ENCODE peak calls at places on chromosomes 12 and 14, in six cellular contexts. V is GM23338, S is PC-3, Q is hepatocyte, U is HCT116, J is GM23248. C is an unnamed sample.

GRCh38 chr14:102279688-102280348 is 25.1 kb downstream of the MOK start:
- DNase-seq in Q (peak; percentile 57), J (peak; percentile 98), U (peak; percentile 84), V (peak; percentile 16), S (peak; percentile 99), C (peak; percentile 2)

GRCh38 chr12:25985296-25985992 is 27.0 kb downstream of the RASSF8 start:
- DNase-seq in V (no peak), S (no peak), J (no peak), Q (peak; percentile 11), U (no peak), C (no peak)

GRCh38 chr12:65278576-65279386 is at the start of gene MSRB3:
- DNase-seq in Q (peak; percentile 81), V (peak; percentile 88), S (peak; percentile 61), J (peak; percentile 91), U (peak; percentile 19), C (peak; percentile 92)

GRCh38 chr12:104604070-104604994 is 147.6 kb downstream of the CHST11 start:
- DNase-seq in J (peak; percentile 98), Q (peak; percentile 83), S (peak; percentile 92), V (peak; percentile 16), U (peak; percentile 89), C (no peak)

GRCh38 chr12:132162508-132163031 is 18.3 kb downstream of the NOC4L start:
- DNase-seq in V (no peak), J (peak; percentile 90), S (peak; percentile 48), U (no peak), Q (no peak), C (no peak)

GRCh38 chr12:127531561-127531960 is 735.4 kb upstream of the TMEM132C start:
- DNase-seq in V (peak; percentile 4), Q (no peak), U (no peak), S (no peak), J (no peak), C (peak; percentile 12)

GRCh38 chr12:52054838-52055741 is 3.8 kb downstream of the NR4A1 start:
- DNase-seq in U (no peak), Q (peak; percentile 9), S (no peak), J (no peak), V (no peak), C (no peak)

GRCh38 chr12:66636771-66637170 is 42.1 kb downstream of the GRIP1 start:
- DNase-seq in S (no peak), U (no peak), V (no peak), J (no peak), Q (peak; percentile 29), C (peak; percentile 12)

GRCh38 chr14:39107624-39108023 is 4.6 kb upstream of the SEC23A start:
- DNase-seq in J (peak; percentile 70), S (peak; percentile 67), V (peak; percentile 71), Q (peak; percentile 55), U (no peak), C (peak; percentile 20)

GRCh38 chr12:6114476-6114870 is 10.0 kb downstream of the VWF start:
- DNase-seq in S (no peak), Q (no peak), U (no peak), V (no peak), J (no peak), C (no peak)

GRCh38 chr12:32265461-32265860 is 133.9 kb upstream of the FGD4 start:
- DNase-seq in U (no peak), Q (no peak), S (no peak), V (no peak), J (no peak), C (no peak)

GRCh38 chr14:103928011-103928890 is at the start of gene TDRD9:
- DNase-seq in J (no peak), V (peak; percentile 11), Q (no peak), S (no peak), U (no peak), C (no peak)

GRCh38 chr14:60094306-60094897 is 2.7 kb downstream of the PCNX4 start:
- DNase-seq in V (peak; percentile 72), Q (no peak), U (no peak), S (peak; percentile 87), J (peak; percentile 22), C (peak; percentile 27)

GRCh38 chr14:57865450-57866198 is at the start of gene SLC35F4:
- DNase-seq in U (no peak), J (peak; percentile 51), S (no peak), V (peak; percentile 96), Q (peak; percentile 66), C (peak; percentile 92)

GRCh38 chr12:41092115-41092514 is 96.0 kb upstream of the PDZRN4 start:
- DNase-seq in J (no peak), S (no peak), Q (no peak), V (no peak), U (no peak), C (no peak)

GRCh38 chr12:52496590-52497071 is 3.6 kb upstream of the KRT6A start:
- DNase-seq in J (peak; percentile 96), U (peak; percentile 80), S (peak; percentile 82), V (peak; percentile 55), Q (no peak), C (peak; percentile 60)

GRCh38 chr12:113643575-113643974 is 171.9 kb upstream of the LHX5 start:
- DNase-seq in J (no peak), Q (no peak), V (no peak), S (no peak), U (no peak), C (no peak)

GRCh38 chr14:91286530-91286937 is 42.0 kb upstream of the GPR68 start:
- DNase-seq in V (peak; percentile 94), S (peak; percentile 86), U (peak; percentile 49), Q (peak; percentile 73), J (peak; percentile 78), C (peak; percentile 83)

GRCh38 chr12:7716391-7716790 is 5.2 kb downstream of the DPPA3 start:
- DNase-seq in V (peak; percentile 59), Q (peak; percentile 19), U (peak; percentile 19), S (no peak), J (peak; percentile 5), C (peak; percentile 63)

GRCh38 chr14:95156765-95157194 is 549 bp downstream of the DICER1 start:
- DNase-seq in Q (peak; percentile 72), J (peak; percentile 77), V (no peak), S (peak; percentile 14), U (no peak), C (no peak)

GRCh38 chr12:68800294-68800693 is 7.7 kb upstream of the MDM2 start:
- DNase-seq in V (no peak), S (peak; percentile 76), J (no peak), U (no peak), Q (no peak), C (no peak)

GRCh38 chr12:44526655-44527199 is 349.4 kb downstream of the NELL2 start:
- DNase-seq in V (peak; percentile 19), S (no peak), U (no peak), J (no peak), Q (no peak), C (no peak)

GRCh38 chr12:101172316-101172715 is 37.7 kb downstream of the SLC5A8 start:
- DNase-seq in U (no peak), Q (peak; percentile 9), J (peak; percentile 66), S (no peak), V (peak; percentile 86), C (peak; percentile 71)

GRCh38 chr12:10283028-10283427 is 24.6 kb upstream of the KLRD1 start:
- DNase-seq in J (peak; percentile 8), S (no peak), U (no peak), V (no peak), Q (no peak), C (no peak)

GRCh38 chr14:64973026-64973442 is 898 bp upstream of the RAB15 start:
- DNase-seq in V (no peak), U (no peak), Q (no peak), S (no peak), J (no peak), C (no peak)
- H3K4me3 ChIP-seq in V (peak overlapping the region; percentile 78), U (no peak overlapping the region), Q (no peak overlapping the region), S (peak overlapping the region; percentile 72), J (peak overlapping the region; percentile 71), C (no peak overlapping the region)

DNA sequence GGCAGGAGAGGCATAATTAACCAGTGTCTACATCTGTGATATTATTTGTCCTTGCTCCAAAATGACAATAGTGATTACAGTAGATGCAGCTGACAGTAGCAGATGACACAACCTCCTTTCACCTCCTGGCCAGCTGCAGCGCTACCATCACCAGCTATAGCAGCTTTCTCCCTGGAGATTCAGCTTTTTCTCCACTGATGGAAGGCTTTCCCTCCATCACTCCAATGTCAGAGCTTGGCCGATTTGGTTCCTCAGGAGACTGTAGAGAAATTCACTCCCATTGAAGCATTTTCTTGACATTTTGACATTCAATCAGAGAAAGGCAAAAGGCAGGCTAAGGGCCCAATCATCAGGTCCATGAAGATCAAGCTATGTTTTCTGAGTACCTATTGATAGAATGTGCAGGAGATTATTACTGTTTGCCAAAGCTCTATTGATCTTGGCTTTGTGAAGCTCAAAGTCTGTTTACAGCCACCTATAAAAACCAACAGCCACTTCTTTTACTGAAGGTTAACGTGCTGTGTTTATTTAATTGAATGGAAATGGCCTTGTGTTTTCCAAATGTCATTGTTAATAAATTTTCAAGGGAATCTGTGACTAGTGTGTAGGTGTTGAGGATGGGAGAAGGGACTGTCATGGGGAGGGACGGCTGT is 785.1 kb downstream of the DIO2 start:
- DNase-seq in Q (no peak), S (no peak), J (no peak), U (no peak), V (no peak), C (no peak)
- TF ChIP-seq EZH2phosphoT487 in Q (no peak), S (no peak), J (no peak), U (no peak), V (no peak), C (no peak)

GRCh38 chr12:16347391-16348298 is at the start of gene MGST1:
- DNase-seq in V (peak; percentile 96), Q (peak; percentile 80), U (peak; percentile 57), J (peak; percentile 81), S (peak; percentile 73), C (peak; percentile 96)

GRCh38 chr12:16346931-16347330 is 514 bp upstream of the MGST1 start:
- DNase-seq in V (no peak), Q (peak; percentile 17), U (no peak), S (no peak), J (peak; percentile 12), C (no peak)

GRCh38 chr12:16350682-16351081 is 3.2 kb downstream of the MGST1 start:
- DNase-seq in V (no peak), S (peak; percentile 95), U (peak; percentile 75), J (peak; percentile 96), Q (peak; percentile 13), C (peak; percentile 59)

GRCh38 chr12:16348435-16349131 is 1.1 kb downstream of the MGST1 start:
- DNase-seq in V (peak; percentile 6), U (no peak), J (peak; percentile 66), S (no peak), Q (no peak), C (peak; percentile 9)

GRCh38 chr12:16349132-16349463 is 1.7 kb downstream of the MGST1 start:
- DNase-seq in J (peak; percentile 98), S (peak; percentile 91), U (no peak), Q (peak; percentile 54), V (peak; percentile 56), C (peak; percentile 6)
- H2AFZ ChIP-seq in J (peak overlapping the region; percentile 29), S (no peak overlapping the region), U (no peak overlapping the region), Q (no peak overlapping the region), V (no peak overlapping the region), C (no peak overlapping the region)

DNA sequence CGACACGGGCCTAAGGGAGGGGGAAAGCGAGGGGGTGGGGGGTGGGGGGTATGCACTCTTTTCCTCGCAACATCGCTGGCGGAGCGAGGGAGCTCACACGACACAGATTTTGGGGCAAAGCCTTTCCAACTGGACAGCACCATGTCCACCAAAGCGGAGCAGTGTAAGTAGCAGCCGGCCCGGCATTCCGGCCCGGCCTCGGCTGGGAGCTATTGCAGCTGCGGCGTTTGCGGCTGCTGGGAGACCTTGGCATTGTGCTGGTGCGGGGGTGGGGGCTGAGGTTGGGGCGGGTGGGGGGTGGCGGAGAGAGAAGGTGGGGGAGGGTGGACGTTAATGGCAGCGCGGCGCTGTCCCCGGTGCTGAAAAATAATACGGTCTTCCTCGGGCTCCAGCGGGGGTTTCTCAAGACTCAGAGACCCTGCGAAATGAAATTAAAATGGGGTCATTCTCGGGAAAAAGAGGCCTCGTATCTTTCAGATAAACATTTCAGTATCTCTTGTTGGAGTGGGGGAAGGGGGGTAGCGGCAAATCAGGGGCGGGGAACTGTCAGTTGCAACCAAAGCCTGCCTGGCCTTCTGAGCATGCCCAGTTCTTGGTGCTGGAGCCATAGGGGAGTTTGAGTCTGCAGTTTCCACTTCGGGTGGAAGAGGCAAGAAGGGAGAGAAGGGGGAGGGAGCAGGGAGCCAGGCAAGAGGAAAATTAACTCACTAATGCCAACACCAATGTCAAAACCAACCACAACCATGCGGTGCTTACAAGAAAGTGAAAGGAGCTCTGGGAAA is at the start of gene UNC79:
- DNase-seq in U (no peak), V (peak; percentile 86), J (peak; percentile 40), S (no peak), Q (peak; percentile 76), C (peak; percentile 85)
- H3K4me3 ChIP-seq in U (no peak within 1 kb of the TSS), V (peak within 1 kb of the TSS; percentile 71), J (peak within 1 kb of the TSS; percentile 22), S (no peak within 1 kb of the TSS), Q (peak within 1 kb of the TSS; percentile 39), C (peak within 1 kb of the TSS; percentile 78)